ENCODE peak calls at places on chromosomes 6 and 20, in four cellular contexts. Y is K562, W is WTC11, E is HepG2. S is an unnamed sample.

GRCh38 chr20:58991720-58992119 is 10.7 kb downstream of the NELFCD start:
- DNase-seq in Y (no peak), W (no peak), E (peak; percentile 89), S (no peak)

GRCh38 chr6:1746919-1747460 is 137.3 kb downstream of the FOXC1 start:
- DNase-seq in Y (no peak), W (no peak), E (no peak), S (no peak)

GRCh38 chr20:59515013-59515905 is 89.1 kb upstream of the PHACTR3 start:
- DNase-seq in Y (peak; percentile 68), W (peak; percentile 91), E (peak; percentile 73), S (peak; percentile 84)

GRCh38 chr6:108589244-108589730 is 28.6 kb downstream of the FOXO3 start:
- DNase-seq in Y (peak; percentile 70), W (peak; percentile 76), E (peak; percentile 15), S (no peak)

GRCh38 chr6:64685401-64685800 is 1021.6 kb downstream of the EYS start:
- DNase-seq in Y (no peak), W (no peak), E (no peak), S (no peak)

GRCh38 chr6:3286641-3287171 is 28.0 kb downstream of the PSMG4 start:
- DNase-seq in Y (no peak), W (peak; percentile 6), E (no peak), S (no peak)

GRCh38 chr20:30811896-30812671 is 445.4 kb upstream of the DEFB115 start:
- DNase-seq in Y (peak; percentile 65), W (peak; percentile 75), E (no peak), S (peak; percentile 14)

GRCh38 chr6:68239034-68239433 is 396.0 kb upstream of the ADGRB3 start:
- DNase-seq in Y (no peak), W (no peak), E (no peak), S (no peak)

GRCh38 chr6:149840345-149841075 is 23.6 kb downstream of the LRP11 start:
- DNase-seq in Y (peak; percentile 88), W (peak; percentile 79), E (peak; percentile 82), S (peak; percentile 71)

GRCh38 chr6:143332153-143332845 is 118.2 kb downstream of the ADAT2 start:
- DNase-seq in Y (no peak), W (no peak), E (no peak), S (no peak)

GRCh38 chr20:23320317-23320716 is 30.3 kb upstream of the NXT1 start:
- DNase-seq in Y (no peak), W (no peak), E (peak; percentile 47), S (peak; percentile 22)

GRCh38 chr20:43941476-43942212 is 27.0 kb downstream of the TOX2 start:
- DNase-seq in Y (no peak), W (no peak), E (no peak), S (no peak)

GRCh38 chr6:108133594-108134179 is 32.1 kb upstream of the NR2E1 start:
- DNase-seq in Y (peak; percentile 50), W (peak; percentile 88), E (peak; percentile 86), S (peak; percentile 88)

GRCh38 chr6:137371634-137372016 is 122.6 kb downstream of the OLIG3 start:
- DNase-seq in Y (no peak), W (no peak), E (no peak), S (no peak)

GRCh38 chr20:58854638-58855471 is 2.3 kb downstream of the GNAS start:
- DNase-seq in Y (no peak), W (peak; percentile 34), E (no peak), S (no peak)

GRCh38 chr6:40393641-40394040 is 193.5 kb downstream of the LRFN2 start:
- DNase-seq in Y (no peak), W (no peak), E (no peak), S (no peak)
- TF ChIP-seq ELF4 in Y (no peak), W (no peak), E (no peak), S (no peak)

GRCh38 chr20:64233725-64234124 is 21.8 kb upstream of the PCMTD2 start:
- DNase-seq in Y (no peak), W (no peak), E (no peak), S (no peak)
- TF ChIP-seq ELF4 in Y (no peak), W (no peak), E (no peak), S (no peak)

GRCh38 chr20:54068966-54069365 is 1.4 kb downstream of the BCAS1 start:
- DNase-seq in Y (no peak), W (no peak), E (no peak), S (no peak)
- TF ChIP-seq ELF4 in Y (no peak), W (no peak), E (no peak), S (no peak)

GRCh38 chr6:30002871-30003270 is 58.2 kb upstream of the POLR1H start:
- DNase-seq in Y (no peak), W (no peak), E (no peak), S (no peak)
- TF ChIP-seq ELF4 in Y (no peak), W (no peak), E (no peak), S (no peak)

GRCh38 chr6:100446115-100446921 is 18.4 kb downstream of the SIM1 start:
- DNase-seq in Y (no peak), W (no peak), E (no peak), S (no peak)
- TF ChIP-seq ELF4 in Y (no peak), W (no peak), E (no peak), S (no peak)

GRCh38 chr6:17785094-17785787 is 78.5 kb upstream of the NUP153 start:
- DNase-seq in Y (no peak), W (no peak), E (no peak), S (no peak)

DNA sequence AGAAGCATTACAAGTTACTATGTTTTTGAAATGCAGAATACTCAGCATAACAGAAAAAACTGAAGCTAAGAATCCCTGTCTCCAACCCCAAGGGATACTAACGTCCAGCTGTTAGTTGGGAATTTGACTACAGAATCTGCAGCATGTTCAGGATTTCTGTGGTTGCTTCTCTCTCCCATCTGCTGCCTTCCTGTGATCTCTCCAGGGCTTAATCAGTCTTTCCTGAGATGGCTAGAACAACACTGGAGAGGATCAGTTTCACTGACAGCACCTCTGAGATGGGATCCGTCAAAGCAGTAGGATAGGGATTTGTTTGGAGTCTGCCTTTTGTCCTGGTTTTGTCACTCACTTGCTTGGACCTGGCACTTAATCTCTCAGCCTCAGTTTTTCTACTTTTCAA is 73.3 kb upstream of the NUP153 start:
- DNase-seq in Y (no peak), W (no peak), E (no peak), S (no peak)
- TF ChIP-seq ELF4 in Y (no peak), W (no peak), E (no peak), S (no peak)

GRCh38 chr6:111972714-111973678 is 80.9 kb upstream of the CCN6 start:
- DNase-seq in Y (no peak), W (no peak), E (no peak), S (no peak)
- TF ChIP-seq ELF4 in Y (no peak), W (no peak), E (no peak), S (no peak)

GRCh38 chr20:49377326-49377725 is 99.5 kb upstream of the ZNFX1 start:
- DNase-seq in Y (no peak), W (no peak), E (no peak), S (no peak)

GRCh38 chr20:49368596-49368995 is 90.7 kb upstream of the ZNFX1 start:
- DNase-seq in Y (no peak), W (no peak), E (no peak), S (no peak)

GRCh38 chr20:49375170-49375569 is 97.3 kb upstream of the ZNFX1 start:
- DNase-seq in Y (no peak), W (no peak), E (no peak), S (no peak)

GRCh38 chr20:49367113-49367512 is 89.3 kb upstream of the ZNFX1 start:
- DNase-seq in Y (no peak), W (no peak), E (no peak), S (no peak)

DNA sequence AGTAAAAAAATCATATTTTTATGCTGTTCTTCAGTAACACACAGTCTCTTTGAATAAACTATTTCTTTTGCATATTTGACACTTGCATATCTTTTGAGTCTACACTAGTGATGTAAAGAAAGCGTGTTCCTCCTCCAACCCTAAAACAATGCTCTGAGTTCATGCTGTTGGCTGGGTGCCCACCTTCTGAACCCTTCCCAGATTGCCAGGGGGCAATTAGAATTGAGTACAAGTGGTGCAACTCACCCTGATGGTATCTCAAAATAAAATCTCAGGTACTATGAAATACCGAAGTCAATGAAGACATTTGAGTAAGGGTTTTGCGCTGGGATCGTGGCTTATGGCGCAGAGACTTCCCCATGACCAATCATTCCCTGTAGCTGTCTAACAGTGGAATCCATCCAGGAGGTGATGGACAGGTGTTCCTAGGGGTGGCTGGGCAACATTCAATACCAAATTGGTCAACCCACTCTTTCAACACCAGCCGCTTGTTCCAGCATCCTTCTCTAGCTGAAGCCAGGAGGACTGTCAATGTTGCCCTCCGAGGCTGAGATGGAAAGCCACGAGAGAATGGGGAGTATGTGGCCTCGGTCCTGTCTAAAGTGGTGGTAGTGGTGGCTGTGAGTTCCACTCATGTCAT is 94.4 kb upstream of the ZNFX1 start:
- DNase-seq in Y (no peak), W (no peak), E (no peak), S (no peak)
- TF ChIP-seq ELF4 in Y (no peak), W (no peak), E (no peak), S (no peak)

GRCh38 chr6:139278190-139278589 is 13.6 kb downstream of the TXLNB start:
- DNase-seq in Y (no peak), W (no peak), E (no peak), S (no peak)
- TF ChIP-seq ELF4 in Y (no peak), W (no peak), E (no peak), S (no peak)

GRCh38 chr6:39430446-39430845 is 107.9 kb upstream of the KCNK16 start:
- DNase-seq in Y (no peak), W (no peak), E (no peak), S (no peak)

GRCh38 chr6:39432311-39433025 is 110.0 kb upstream of the KCNK16 start:
- DNase-seq in Y (no peak), W (no peak), E (no peak), S (no peak)

GRCh38 chr6:39433630-39434029 is 111.1 kb upstream of the KCNK16 start:
- DNase-seq in Y (no peak), W (no peak), E (no peak), S (no peak)

GRCh38 chr6:39428152-39428551 is 105.7 kb upstream of the KCNK16 start:
- DNase-seq in Y (no peak), W (no peak), E (no peak), S (no peak)

GRCh38 chr6:39430968-39431523 is 108.5 kb upstream of the KCNK16 start:
- DNase-seq in Y (no peak), W (peak; percentile 56), E (no peak), S (no peak)
- TF ChIP-seq ELF4 in Y (no peak), W (no peak), E (no peak), S (no peak)